ENCODE peak calls at places on chromosomes 4 and X, in eight cellular contexts. H, U, J, B, D, I, N and C are unnamed samples.

GRCh38 chrX:124045109-124045508 is 83.6 kb downstream of the STAG2 start:
- DNase-seq in I (no peak), H (no peak), D (no peak), B (no peak), J (no peak), U (no peak), N (no peak), C (no peak)

GRCh38 chr4:61462451-61463326 is 262.6 kb downstream of the ADGRL3 start:
- DNase-seq in D (no peak), U (no peak), I (no peak), N (no peak), J (no peak), B (no peak), H (no peak), C (no peak)

GRCh38 chrX:57453901-57454300 is 137.9 kb upstream of the ZXDB start:
- DNase-seq in B (no peak), J (no peak), H (peak; percentile 18), N (no peak), U (no peak), D (no peak), I (peak; percentile 36), C (peak; percentile 30)

GRCh38 chr4:55781809-55782208 is 37.8 kb upstream of the EXOC1L start:
- DNase-seq in I (no peak), J (peak; percentile 39), H (no peak), U (no peak), D (no peak), B (no peak), N (no peak), C (no peak)

GRCh38 chr4:104425948-104426347 is 68.7 kb downstream of the CXXC4 start:
- DNase-seq in N (no peak), B (no peak), J (no peak), H (no peak), D (no peak), U (no peak), I (no peak), C (no peak)

GRCh38 chr4:132227349-132228165 is 921.5 kb upstream of the PCDH10 start:
- DNase-seq in J (no peak), D (peak; percentile 31), U (no peak), I (no peak), B (peak; percentile 32), N (no peak), H (no peak), C (no peak)

GRCh38 chr4:141711211-141711610 is 74.8 kb downstream of the IL15 start:
- DNase-seq in D (no peak), U (no peak), I (no peak), N (no peak), J (no peak), H (no peak), B (no peak), C (peak; percentile 18)

GRCh38 chr4:129900430-129900953 is 804.5 kb downstream of the C4orf33 start:
- DNase-seq in B (no peak), H (no peak), J (no peak), N (no peak), D (no peak), U (no peak), I (no peak), C (no peak)

GRCh38 chr4:55367084-55367722 is 21.2 kb downstream of the SRD5A3 start:
- DNase-seq in B (no peak), U (no peak), H (no peak), I (no peak), N (no peak), D (no peak), J (no peak), C (no peak)

GRCh38 chrX:150517303-150517896 is 51.0 kb upstream of the MTM1 start:
- DNase-seq in N (peak; percentile 4), D (no peak), I (no peak), H (no peak), U (no peak), J (no peak), B (no peak), C (no peak)

GRCh38 chrX:40132751-40133150 is 35.0 kb upstream of the BCOR start:
- DNase-seq in D (peak; percentile 65), J (peak; percentile 60), H (no peak), N (no peak), I (no peak), B (peak; percentile 79), U (peak; percentile 90), C (no peak)

GRCh38 chrX:107742754-107743191 is 32.8 kb downstream of the TSC22D3 start:
- DNase-seq in U (peak; percentile 30), H (no peak), D (no peak), J (peak; percentile 43), B (peak; percentile 36), N (no peak), I (no peak), C (no peak)

GRCh38 chr4:52843958-52844357 is 18.2 kb upstream of the RASL11B start:
- DNase-seq in H (no peak), B (no peak), J (no peak), D (no peak), U (no peak), I (no peak), N (no peak), C (no peak)

GRCh38 chr4:99633772-99634171 is 23.9 kb downstream of the C4orf54 start:
- DNase-seq in B (no peak), J (no peak), I (no peak), N (no peak), D (no peak), U (no peak), H (no peak), C (no peak)

GRCh38 chrX:70494441-70494840 is 49.8 kb downstream of the DLG3 start:
- DNase-seq in N (no peak), D (no peak), U (no peak), B (no peak), I (no peak), J (no peak), H (no peak), C (no peak)

GRCh38 chrX:28639502-28639901 is 52.3 kb downstream of the IL1RAPL1 start:
- DNase-seq in D (no peak), H (no peak), J (no peak), U (no peak), N (no peak), B (no peak), I (no peak), C (no peak)

GRCh38 chr4:170167678-170168077 is 77.9 kb upstream of the AADAT start:
- DNase-seq in N (no peak), D (no peak), U (no peak), H (no peak), I (no peak), J (no peak), B (no peak), C (no peak)

GRCh38 chrX:125090046-125090445 is 229.6 kb upstream of the TEX13C start:
- DNase-seq in J (no peak), N (no peak), D (no peak), H (no peak), B (no peak), U (no peak), I (no peak), C (no peak)

DNA sequence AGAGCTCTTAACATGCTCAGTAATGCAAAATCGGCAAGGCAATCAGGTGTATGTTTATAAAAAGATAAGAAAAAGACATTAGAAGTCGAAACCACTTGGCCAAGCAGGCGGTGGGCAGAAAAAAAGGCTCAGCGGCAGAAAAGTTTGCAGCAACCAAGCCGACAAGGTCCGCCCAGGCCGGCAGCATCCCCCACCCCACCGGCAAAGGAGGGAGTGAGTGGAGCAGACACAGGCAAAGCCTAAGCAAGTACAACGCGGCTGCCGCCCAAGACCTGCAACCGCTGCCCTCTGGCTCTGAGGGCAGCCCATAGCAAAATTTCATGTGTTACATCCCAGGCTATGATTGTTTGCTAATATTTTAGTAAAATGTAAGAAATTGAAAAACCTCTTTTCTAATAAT is 125.4 kb upstream of the ZCCHC13 start:
- DNase-seq in I (no peak), D (no peak), H (no peak), N (no peak), B (no peak), U (no peak), J (no peak), C (no peak)
- H3K4me3 ChIP-seq in I (no peak overlapping the region), D (no peak overlapping the region), H (no peak overlapping the region), N (no peak overlapping the region), B (no peak overlapping the region), U (no peak overlapping the region), J (no peak overlapping the region), C (no peak overlapping the region)

DNA sequence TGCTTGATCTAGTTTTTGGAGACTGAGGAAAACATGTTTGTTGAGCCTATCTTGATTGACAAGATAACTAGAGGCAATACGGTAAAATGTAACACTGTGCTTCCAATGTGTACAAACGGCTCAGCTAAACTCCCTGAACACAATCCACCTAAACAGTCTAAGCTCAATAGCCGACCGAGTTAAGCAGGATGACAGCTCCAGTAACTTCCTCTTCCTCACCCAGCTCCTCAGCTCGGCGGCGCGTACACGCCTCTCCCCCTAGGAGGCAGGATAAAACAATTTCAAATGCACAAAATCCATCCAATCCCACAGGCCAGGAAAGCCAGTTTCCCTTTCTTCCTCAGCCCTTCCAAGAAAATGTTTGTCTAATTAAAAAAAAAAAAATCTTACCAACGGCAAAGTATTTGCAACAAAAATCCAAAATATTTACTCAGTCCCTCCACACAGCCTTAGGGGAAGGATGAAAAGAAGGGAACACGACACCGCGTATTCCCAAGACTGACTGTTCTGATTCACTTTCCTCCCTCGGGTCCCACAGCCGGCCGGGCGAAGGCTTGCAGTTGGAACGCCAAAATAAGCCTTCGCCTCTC is 996 bp downstream of the CNOT6L start:
- DNase-seq in I (peak; percentile 42), U (peak; percentile 61), D (peak; percentile 73), J (peak; percentile 82), N (peak; percentile 37), B (peak; percentile 67), H (no peak), C (peak; percentile 79)
- H3K4me3 ChIP-seq in I (peak overlapping the region; percentile 66), U (peak overlapping the region; percentile 87), D (peak overlapping the region; percentile 95), J (peak overlapping the region; percentile 98), N (peak overlapping the region; percentile 95), B (peak overlapping the region; percentile 41), H (peak overlapping the region; percentile 97), C (peak overlapping the region; percentile 75)

DNA sequence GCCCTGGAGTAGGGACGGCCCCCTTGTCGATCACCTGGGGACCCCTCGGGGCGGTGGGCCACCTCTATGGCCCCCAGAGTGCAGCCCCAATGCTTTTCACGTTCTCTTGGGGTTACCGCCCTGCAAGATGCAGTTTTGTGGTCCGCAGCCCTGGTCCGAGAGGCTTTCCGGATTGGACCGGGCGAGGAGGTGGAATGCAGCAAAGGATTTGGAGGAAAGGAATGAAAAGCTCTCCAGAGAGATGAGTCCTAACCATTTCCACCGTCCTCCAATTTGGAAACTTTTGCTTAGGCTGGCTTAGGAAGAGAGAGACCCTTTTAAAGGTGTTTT is 601 bp downstream of the SLC25A43 start:
- DNase-seq in N (no peak), I (no peak), J (no peak), U (no peak), H (no peak), B (no peak), D (no peak), C (no peak)
- H3K4me3 ChIP-seq in N (peak overlapping the region; percentile 67), I (no peak overlapping the region), J (peak overlapping the region; percentile 62), U (peak overlapping the region; percentile 31), H (peak overlapping the region; percentile 75), B (peak overlapping the region; percentile 40), D (peak overlapping the region; percentile 24), C (peak overlapping the region; percentile 43)

DNA sequence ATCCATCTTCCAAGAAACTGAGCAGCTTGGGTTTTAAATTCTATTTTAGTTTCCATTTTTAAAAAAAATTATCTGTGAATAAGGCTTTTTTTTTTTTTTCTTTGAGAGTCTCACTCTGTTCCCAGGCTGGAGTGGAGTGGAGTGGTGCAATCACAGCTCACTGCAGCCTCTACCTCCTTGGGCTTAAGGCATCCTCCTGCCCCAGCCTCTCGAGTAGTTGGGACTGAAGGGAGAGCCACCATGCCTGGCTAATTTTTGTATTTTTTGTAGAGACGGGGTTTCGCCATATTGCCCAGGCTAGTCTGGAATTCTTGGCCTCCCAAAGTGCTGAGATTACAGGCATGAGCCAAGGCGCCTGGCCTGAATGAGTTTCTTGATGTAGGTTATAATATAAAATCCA is 1.4 kb downstream of the ENOPH1 start:
- DNase-seq in B (no peak), D (no peak), I (no peak), H (no peak), U (no peak), N (no peak), J (no peak), C (no peak)
- H3K4me3 ChIP-seq in B (no peak overlapping the region), D (no peak overlapping the region), I (no peak overlapping the region), H (peak overlapping the region; percentile 76), U (no peak overlapping the region), N (no peak overlapping the region), J (peak overlapping the region; percentile 93), C (peak overlapping the region; percentile 94)